ENCODE peak calls at places on chromosomes 13 and 19, in four cellular contexts. B is neural crest cell; T is CD8-positive, alpha-beta T cell; R is T-helper 17 cell. D is an unnamed sample.

GRCh38 chr19:55230329-55230728 is 1.8 kb upstream of the TMEM86B start:
- DNase-seq in T (no peak), R (no peak), B (no peak), D (no peak)

GRCh38 chr19:29881386-29881785 is 60.7 kb upstream of the URI1 start:
- DNase-seq in B (no peak), T (no peak), R (no peak), D (no peak)

GRCh38 chr19:6564393-6564792 is 26.6 kb downstream of the CD70 start:
- DNase-seq in T (no peak), B (no peak), R (no peak), D (no peak)

GRCh38 chr13:42486711-42487198 is 87.2 kb upstream of the TNFSF11 start:
- DNase-seq in B (no peak), R (no peak), T (no peak), D (no peak)

GRCh38 chr19:5090780-5091575 is 122.1 kb downstream of the KDM4B start:
- DNase-seq in B (no peak), R (no peak), T (no peak), D (no peak)

GRCh38 chr19:4064073-4064550 is 2.6 kb downstream of the ZBTB7A start:
- DNase-seq in T (no peak), B (no peak), R (no peak), D (no peak)

GRCh38 chr19:4375620-4376228 is 24.6 kb downstream of the SH3GL1 start:
- DNase-seq in T (no peak), B (no peak), R (no peak), D (no peak)

GRCh38 chr13:43874512-43875092 is 4.9 kb downstream of the CCDC122 start:
- DNase-seq in B (no peak), R (no peak), T (no peak), D (no peak)

GRCh38 chr13:107434347-107434746 is 781.0 kb downstream of the LIG4 start:
- DNase-seq in T (no peak), B (no peak), R (no peak), D (no peak)

GRCh38 chr19:10836478-10837325 is 690 bp upstream of the TMED1 start:
- DNase-seq in B (no peak), T (peak; percentile 69), R (peak; percentile 67), D (no peak)

GRCh38 chr13:113656831-113657671 is 947 bp downstream of the ATP4B start:
- DNase-seq in T (no peak), R (no peak), B (no peak), D (no peak)

GRCh38 chr19:47406711-47407416 is 12.5 kb downstream of the MEIS3 start:
- DNase-seq in B (no peak), R (no peak), T (no peak), D (no peak)

GRCh38 chr19:46944918-46945628 is 74.6 kb upstream of the NPAS1 start:
- DNase-seq in R (no peak), B (peak; percentile 25), T (no peak), D (no peak)

GRCh38 chr19:11860721-11861120 is 12.2 kb downstream of the ZNF439 start:
- DNase-seq in T (no peak), B (no peak), R (no peak), D (no peak)

GRCh38 chr19:31274964-31275319 is 74.3 kb downstream of the TSHZ3 start:
- DNase-seq in B (no peak), R (no peak), T (no peak), D (no peak)

GRCh38 chr19:35365303-35365702 is 5.6 kb upstream of the GPR42 start:
- DNase-seq in R (no peak), B (no peak), T (no peak), D (no peak)

GRCh38 chr19:52880895-52881389 is 16.5 kb downstream of the ZNF320 start:
- DNase-seq in T (no peak), B (no peak), R (no peak), D (no peak)

GRCh38 chr13:107942030-107942617 is 273.2 kb downstream of the LIG4 start:
- DNase-seq in T (no peak), R (no peak), B (no peak), D (no peak)

GRCh38 chr13:50686547-50686946 is 156.9 kb downstream of the DLEU7 start:
- DNase-seq in T (no peak), R (no peak), B (no peak), D (no peak)

GRCh38 chr13:66468656-66469055 is 761.5 kb downstream of the PCDH9 start:
- DNase-seq in B (no peak), T (no peak), R (no peak), D (no peak)

GRCh38 chr13:33040116-33040515 is 23.9 kb downstream of the KL start:
- DNase-seq in R (no peak), T (no peak), B (no peak), D (no peak)

GRCh38 chr19:2127758-2128157 is 23.6 kb downstream of the AP3D1 start:
- DNase-seq in B (no peak), T (no peak), R (no peak), D (no peak)

GRCh38 chr19:13398780-13399726 is 107.2 kb downstream of the CACNA1A start:
- DNase-seq in R (no peak), T (no peak), B (no peak), D (no peak)

GRCh38 chr13:30108913-30109237 is 198.5 kb downstream of the KATNAL1 start:
- DNase-seq in R (no peak), B (no peak), T (no peak), D (no peak)

GRCh38 chr19:43498233-43498830 is 6.2 kb downstream of the PHLDB3 start:
- DNase-seq in B (no peak), T (no peak), R (no peak), D (no peak)

GRCh38 chr13:51348069-51348967 is 8.8 kb downstream of the SERPINE3 start:
- DNase-seq in T (no peak), R (no peak), B (no peak), D (no peak)

GRCh38 chr19:14090509-14091085 is at the start of gene SAMD1:
- DNase-seq in B (peak; percentile 58), R (peak; percentile 58), T (peak; percentile 86), D (peak; percentile 57)

GRCh38 chr13:47553329-47553977 is 447.6 kb downstream of the SUCLA2 start:
- DNase-seq in R (no peak), B (no peak), T (no peak), D (no peak)

GRCh38 chr19:52670046-52670445 is 31.9 kb upstream of the ZNF83 start:
- DNase-seq in B (no peak), T (no peak), R (no peak), D (no peak)

D was measured in memory B cell.